ENCODE peak calls at places on chromosomes 16 and 17, in six cellular contexts. One of them, this sample, is unnamed. For H3K4me1, the result is how much of the 10 kb centered on the place peaks cover.

GRCh38 chr17:16273499-16273898 is 56.5 kb downstream of the PIGL start:
- DNase-seq in IMR-90: peak
- DNase-seq in H1: no peak
- DNase-seq in trophoblast cell: no peak
- DNase-seq in mesendoderm: no peak
- DNase-seq in mesenchymal stem cell: no peak
- DNase-seq in this sample: no peak

GRCh38 chr17:60305141-60305540 is 86.8 kb downstream of the USP32 start:
- DNase-seq in IMR-90: no peak
- DNase-seq in H1: no peak
- DNase-seq in trophoblast cell: no peak
- DNase-seq in mesendoderm: peak
- DNase-seq in mesenchymal stem cell: peak
- DNase-seq in this sample: no peak

GRCh38 chr16:66395806-66396555 is 29.5 kb downstream of the CDH5 start:
- DNase-seq in IMR-90: no peak
- DNase-seq in H1: no peak
- DNase-seq in trophoblast cell: no peak
- DNase-seq in mesendoderm: no peak
- DNase-seq in mesenchymal stem cell: no peak
- DNase-seq in this sample: no peak

GRCh38 chr16:2277466-2278271 is 9.7 kb upstream of the RNPS1 start:
- DNase-seq in IMR-90: no peak
- DNase-seq in H1: no peak
- DNase-seq in trophoblast cell: no peak
- DNase-seq in mesendoderm: no peak
- DNase-seq in mesenchymal stem cell: no peak
- DNase-seq in this sample: no peak

GRCh38 chr17:13036776-13037175 is 18.9 kb upstream of the ELAC2 start:
- DNase-seq in IMR-90: peak
- DNase-seq in H1: no peak
- DNase-seq in trophoblast cell: no peak
- DNase-seq in mesendoderm: no peak
- DNase-seq in mesenchymal stem cell: no peak
- DNase-seq in this sample: no peak

GRCh38 chr17:19705201-19705600 is 11.2 kb downstream of the SLC47A2 start:
- DNase-seq in IMR-90: no peak
- DNase-seq in H1: no peak
- DNase-seq in trophoblast cell: no peak
- DNase-seq in mesendoderm: no peak
- DNase-seq in mesenchymal stem cell: no peak
- DNase-seq in this sample: no peak

GRCh38 chr17:77685881-77686486 is 272.5 kb upstream of the TNRC6C start:
- DNase-seq in IMR-90: no peak
- DNase-seq in H1: no peak
- DNase-seq in trophoblast cell: no peak
- DNase-seq in mesendoderm: no peak
- DNase-seq in mesenchymal stem cell: no peak
- DNase-seq in this sample: no peak

GRCh38 chr17:64020068-64020766 is at the start of gene ICAM2:
- DNase-seq in IMR-90: no peak
- DNase-seq in H1: no peak
- DNase-seq in trophoblast cell: no peak
- DNase-seq in mesendoderm: no peak
- DNase-seq in mesenchymal stem cell: no peak
- DNase-seq in this sample: no peak

GRCh38 chr16:56773531-56773930 is 43.6 kb downstream of the NUP93 start:
- DNase-seq in IMR-90: no peak
- DNase-seq in H1: no peak
- DNase-seq in trophoblast cell: no peak
- DNase-seq in mesendoderm: no peak
- DNase-seq in mesenchymal stem cell: no peak
- DNase-seq in this sample: no peak

GRCh38 chr16:66604376-66605176 is at the start of gene CMTM3:
- DNase-seq in IMR-90: peak
- DNase-seq in H1: peak
- DNase-seq in trophoblast cell: no peak
- DNase-seq in mesendoderm: peak
- DNase-seq in mesenchymal stem cell: peak
- DNase-seq in this sample: peak

GRCh38 chr16:68921654-68922053 is 78.3 kb downstream of the TANGO6 start:
- DNase-seq in IMR-90: peak
- DNase-seq in H1: no peak
- DNase-seq in trophoblast cell: peak
- DNase-seq in mesendoderm: peak
- DNase-seq in mesenchymal stem cell: peak
- DNase-seq in this sample: no peak

DNA sequence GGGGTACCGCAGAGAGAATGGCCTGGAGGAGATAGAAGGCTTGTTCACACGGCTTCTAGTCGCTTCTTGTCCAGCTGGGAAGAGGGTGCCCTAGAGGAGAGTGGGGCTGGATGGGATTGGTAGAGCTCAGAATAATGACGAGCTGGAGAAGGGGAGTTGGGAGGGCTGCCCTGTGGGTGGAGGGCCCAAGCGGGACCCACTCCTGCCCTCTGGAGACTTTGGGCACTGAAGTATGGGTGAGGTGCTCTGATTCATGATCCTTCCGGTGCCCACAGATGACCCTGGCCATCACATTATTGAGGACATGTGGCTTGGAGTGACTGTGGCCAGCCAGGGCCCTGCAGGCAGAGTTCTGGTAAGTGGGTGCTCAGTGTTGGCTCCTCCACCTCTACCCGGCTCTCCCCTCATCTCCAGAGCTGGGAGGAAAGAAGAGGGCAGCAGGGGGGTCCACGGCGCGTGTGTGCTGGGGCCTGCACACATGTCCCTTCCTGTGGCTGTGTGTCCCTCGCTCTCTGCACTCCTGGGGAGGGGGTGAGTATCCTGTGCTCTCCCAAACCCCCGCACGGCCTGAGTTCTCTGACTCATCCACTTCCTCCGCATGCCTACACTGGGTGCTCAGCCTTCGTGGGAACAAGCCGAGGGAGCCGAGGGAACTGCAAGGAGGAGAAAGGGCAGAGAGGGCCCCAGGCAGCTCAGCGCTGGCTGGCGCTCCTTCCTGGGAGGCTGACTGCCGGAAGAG is 8.5 kb downstream of the ITGA3 start:
- DNase-seq in IMR-90: peak
- DNase-seq in H1: no peak
- DNase-seq in trophoblast cell: peak
- DNase-seq in mesendoderm: peak
- DNase-seq in mesenchymal stem cell: peak
- DNase-seq in this sample: no peak
- H3K4me3 ChIP-seq in IMR-90: no peak
- H3K4me3 ChIP-seq in H1: no peak
- H3K4me3 ChIP-seq in trophoblast cell: no peak
- H3K4me3 ChIP-seq in mesendoderm: no peak
- H3K4me3 ChIP-seq in mesenchymal stem cell: no peak
- H3K4me3 ChIP-seq in this sample: no peak

GRCh38 chr16:53775821-53776431 is 72.0 kb downstream of the FTO start:
- DNase-seq in IMR-90: peak
- DNase-seq in H1: no peak
- DNase-seq in trophoblast cell: peak
- DNase-seq in mesendoderm: peak
- DNase-seq in mesenchymal stem cell: peak
- DNase-seq in this sample: no peak

GRCh38 chr16:53773881-53774280 is 69.9 kb downstream of the FTO start:
- DNase-seq in IMR-90: no peak
- DNase-seq in H1: no peak
- DNase-seq in trophoblast cell: no peak
- DNase-seq in mesendoderm: no peak
- DNase-seq in mesenchymal stem cell: no peak
- DNase-seq in this sample: no peak

GRCh38 chr16:53775106-53775820 is 71.3 kb downstream of the FTO start:
- DNase-seq in IMR-90: no peak
- DNase-seq in H1: no peak
- DNase-seq in trophoblast cell: no peak
- DNase-seq in mesendoderm: peak
- DNase-seq in mesenchymal stem cell: peak
- DNase-seq in this sample: no peak

GRCh38 chr16:53771655-53772497 is 67.9 kb downstream of the FTO start:
- DNase-seq in IMR-90: no peak
- DNase-seq in H1: no peak
- DNase-seq in trophoblast cell: no peak
- DNase-seq in mesendoderm: no peak
- DNase-seq in mesenchymal stem cell: no peak
- DNase-seq in this sample: no peak

DNA sequence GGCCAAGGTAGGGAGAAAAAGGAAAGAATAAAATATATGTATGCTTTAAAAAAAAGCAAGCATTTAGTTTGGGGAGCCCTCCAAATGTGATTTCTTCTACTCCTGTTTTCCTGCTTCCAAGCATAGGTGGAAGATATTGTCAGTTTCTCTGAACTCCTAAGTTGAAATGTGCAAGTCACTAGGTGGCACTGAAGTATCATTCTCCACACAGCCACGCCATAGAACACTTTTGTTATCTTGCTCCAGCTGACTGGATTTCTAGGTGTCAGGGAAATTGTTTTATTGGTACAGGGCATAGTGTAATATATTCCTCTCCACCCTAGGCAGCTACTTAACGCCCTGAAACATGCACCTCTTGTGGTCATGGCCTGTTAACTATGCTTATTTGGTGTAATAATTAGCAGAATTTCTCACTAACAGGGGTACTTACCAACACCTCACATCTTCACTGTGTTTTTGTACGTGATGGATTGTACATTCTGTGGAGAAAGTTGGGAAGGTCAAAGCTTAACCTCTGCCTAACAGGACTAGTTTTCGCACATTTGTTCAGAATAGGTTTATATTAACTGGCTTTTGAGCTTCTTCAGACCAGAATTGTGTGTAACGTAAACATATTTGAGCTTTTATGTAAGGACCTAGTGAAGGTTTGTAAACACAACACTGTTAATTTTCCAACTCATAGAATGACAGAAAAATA is 69.3 kb downstream of the FTO start:
- DNase-seq in IMR-90: peak
- DNase-seq in H1: no peak
- DNase-seq in trophoblast cell: peak
- DNase-seq in mesendoderm: peak
- DNase-seq in mesenchymal stem cell: peak
- DNase-seq in this sample: peak
- H3K4me1 ChIP-seq in IMR-90: under half
- H3K4me1 ChIP-seq in H1: under half
- H3K4me1 ChIP-seq in trophoblast cell: under half
- H3K4me1 ChIP-seq in mesendoderm: under half
- H3K4me1 ChIP-seq in mesenchymal stem cell: under half
- H3K4me1 ChIP-seq in this sample: under half

GRCh38 chr16:83338138-83338537 is 469.6 kb upstream of the HSBP1 start:
- DNase-seq in IMR-90: no peak
- DNase-seq in H1: no peak
- DNase-seq in trophoblast cell: no peak
- DNase-seq in mesendoderm: no peak
- DNase-seq in mesenchymal stem cell: no peak
- DNase-seq in this sample: no peak

GRCh38 chr16:83336630-83337029 is 471.1 kb upstream of the HSBP1 start:
- DNase-seq in IMR-90: peak
- DNase-seq in H1: no peak
- DNase-seq in trophoblast cell: no peak
- DNase-seq in mesendoderm: no peak
- DNase-seq in mesenchymal stem cell: peak
- DNase-seq in this sample: no peak

GRCh38 chr16:83338941-83339340 is 468.8 kb upstream of the HSBP1 start:
- DNase-seq in IMR-90: peak
- DNase-seq in H1: no peak
- DNase-seq in trophoblast cell: no peak
- DNase-seq in mesendoderm: peak
- DNase-seq in mesenchymal stem cell: peak
- DNase-seq in this sample: no peak

GRCh38 chr16:83330251-83330650 is 477.5 kb upstream of the HSBP1 start:
- DNase-seq in IMR-90: no peak
- DNase-seq in H1: no peak
- DNase-seq in trophoblast cell: no peak
- DNase-seq in mesendoderm: peak
- DNase-seq in mesenchymal stem cell: no peak
- DNase-seq in this sample: no peak

GRCh38 chr16:83335076-83335475 is 472.7 kb upstream of the HSBP1 start:
- DNase-seq in IMR-90: peak
- DNase-seq in H1: no peak
- DNase-seq in trophoblast cell: no peak
- DNase-seq in mesendoderm: no peak
- DNase-seq in mesenchymal stem cell: no peak
- DNase-seq in this sample: no peak
- H2BK120ac ChIP-seq in IMR-90: no peak
- H2BK120ac ChIP-seq in H1: no peak
- H2BK120ac ChIP-seq in trophoblast cell: no peak
- H2BK120ac ChIP-seq in mesendoderm: no peak
- H2BK120ac ChIP-seq in mesenchymal stem cell: no peak
- H2BK120ac ChIP-seq in this sample: no peak

GRCh38 chr17:40345161-40346034 is 19.1 kb downstream of the GJD3 start:
- DNase-seq in IMR-90: peak
- DNase-seq in H1: peak
- DNase-seq in trophoblast cell: peak
- DNase-seq in mesendoderm: peak
- DNase-seq in mesenchymal stem cell: peak
- DNase-seq in this sample: peak

GRCh38 chr17:40346768-40347154 is 17.8 kb downstream of the GJD3 start:
- DNase-seq in IMR-90: no peak
- DNase-seq in H1: no peak
- DNase-seq in trophoblast cell: no peak
- DNase-seq in mesendoderm: no peak
- DNase-seq in mesenchymal stem cell: no peak
- DNase-seq in this sample: no peak

GRCh38 chr17:40344321-40345160 is 20.0 kb downstream of the GJD3 start:
- DNase-seq in IMR-90: no peak
- DNase-seq in H1: peak
- DNase-seq in trophoblast cell: no peak
- DNase-seq in mesendoderm: no peak
- DNase-seq in mesenchymal stem cell: no peak
- DNase-seq in this sample: no peak

GRCh38 chr17:40347319-40348135 is 17.0 kb downstream of the GJD3 start:
- DNase-seq in IMR-90: no peak
- DNase-seq in H1: no peak
- DNase-seq in trophoblast cell: no peak
- DNase-seq in mesendoderm: no peak
- DNase-seq in mesenchymal stem cell: no peak
- DNase-seq in this sample: no peak

GRCh38 chr17:40346061-40346767 is 18.3 kb downstream of the GJD3 start:
- DNase-seq in IMR-90: no peak
- DNase-seq in H1: no peak
- DNase-seq in trophoblast cell: no peak
- DNase-seq in mesendoderm: no peak
- DNase-seq in mesenchymal stem cell: no peak
- DNase-seq in this sample: no peak
- H3K4me3 ChIP-seq in IMR-90: peak
- H3K4me3 ChIP-seq in H1: peak
- H3K4me3 ChIP-seq in trophoblast cell: no peak
- H3K4me3 ChIP-seq in mesendoderm: no peak
- H3K4me3 ChIP-seq in mesenchymal stem cell: no peak
- H3K4me3 ChIP-seq in this sample: no peak

GRCh38 chr17:79337053-79337452 is 262.4 kb downstream of the ENGASE start:
- DNase-seq in IMR-90: no peak
- DNase-seq in H1: no peak
- DNase-seq in trophoblast cell: no peak
- DNase-seq in mesendoderm: no peak
- DNase-seq in mesenchymal stem cell: no peak
- DNase-seq in this sample: no peak
- H3K4me1 ChIP-seq in IMR-90: under half
- H3K4me1 ChIP-seq in H1: under half
- H3K4me1 ChIP-seq in trophoblast cell: under half
- H3K4me1 ChIP-seq in mesendoderm: under half
- H3K4me1 ChIP-seq in mesenchymal stem cell: under half
- H3K4me1 ChIP-seq in this sample: under half

GRCh38 chr17:81867123-81867951 is 3.8 kb downstream of the ARHGDIA start:
- DNase-seq in IMR-90: peak
- DNase-seq in H1: peak
- DNase-seq in trophoblast cell: no peak
- DNase-seq in mesendoderm: peak
- DNase-seq in mesenchymal stem cell: peak
- DNase-seq in this sample: no peak
- H2BK120ac ChIP-seq in IMR-90: no peak
- H2BK120ac ChIP-seq in H1: no peak
- H2BK120ac ChIP-seq in trophoblast cell: peak
- H2BK120ac ChIP-seq in mesendoderm: no peak
- H2BK120ac ChIP-seq in mesenchymal stem cell: peak
- H2BK120ac ChIP-seq in this sample: no peak